ENCODE peak calls at places on chromosomes 11 and 22, in six cellular contexts. R is GM12891, G is GM12878, T is K562, U is HepG2, P is H1. Q is an unnamed sample.

GRCh38 chr22:50104149-50104548 is 14.3 kb downstream of the MOV10L1 start:
- DNase-seq in G (no peak), P (no peak), R (no peak), U (no peak), T (peak; percentile 59), Q (no peak)

GRCh38 chr11:74819400-74819799 is 70.8 kb downstream of the RNF169 start:
- DNase-seq in R (no peak), T (no peak), P (no peak), G (no peak), U (peak; percentile 56), Q (no peak)

GRCh38 chr11:121524233-121524631 is 71.5 kb upstream of the SORL1-AS1 start:
- DNase-seq in P (no peak), R (no peak), T (no peak), G (no peak), U (no peak), Q (no peak)

GRCh38 chr11:120293038-120293800 is 31.9 kb upstream of the TLCD5 start:
- DNase-seq in R (no peak), G (no peak), U (no peak), T (no peak), P (no peak), Q (no peak)

GRCh38 chr22:43956805-43957463 is 1.7 kb downstream of the SAMM50 start:
- DNase-seq in R (no peak), G (no peak), T (no peak), U (peak; percentile 33), P (no peak), Q (no peak)

GRCh38 chr11:43943357-43943930 is 1.0 kb downstream of the C11orf96 start:
- DNase-seq in T (peak; percentile 20), G (no peak), P (no peak), R (no peak), U (no peak), Q (no peak)

GRCh38 chr11:69965821-69966582 is 112.1 kb upstream of the ANO1 start:
- DNase-seq in T (no peak), U (no peak), P (no peak), G (no peak), R (no peak), Q (no peak)

GRCh38 chr22:29128891-29129643 is 56.2 kb downstream of the KREMEN1 start:
- DNase-seq in R (no peak), T (peak; percentile 25), U (no peak), G (no peak), P (no peak), Q (no peak)

GRCh38 chr11:86745571-86745970 is 54.8 kb upstream of the PRSS23 start:
- DNase-seq in U (no peak), R (no peak), G (no peak), T (no peak), P (no peak), Q (no peak)

GRCh38 chr11:18749681-18750319 is 23.8 kb upstream of the IGSF22 start:
- DNase-seq in T (no peak), G (no peak), P (no peak), U (peak; percentile 25), R (no peak), Q (no peak)

GRCh38 chr11:47394322-47395224 is 13.8 kb upstream of the SLC39A13 start:
- DNase-seq in T (peak; percentile 67), G (no peak), P (no peak), U (peak; percentile 38), R (peak; percentile 91), Q (peak; percentile 89)

GRCh38 chr11:64743591-64744543 is at the start of gene RASGRP2:
- DNase-seq in U (peak; percentile 28), R (peak; percentile 73), T (peak; percentile 87), P (no peak), G (no peak), Q (no peak)

GRCh38 chr22:27377501-27377900 is 424.1 kb downstream of the MN1 start:
- DNase-seq in P (no peak), U (no peak), R (no peak), G (no peak), T (no peak), Q (no peak)

GRCh38 chr11:71929491-71929890 is 645 bp downstream of the RNF121 start:
- DNase-seq in R (no peak), G (no peak), P (no peak), T (no peak), U (no peak), Q (no peak)

GRCh38 chr11:71927813-71928738 is at the start of gene XNDC1N:
- DNase-seq in P (no peak), G (no peak), U (peak; percentile 89), T (peak; percentile 90), R (peak; percentile 50), Q (peak; percentile 56)

GRCh38 chr11:71931245-71931602 is 2.4 kb downstream of the RNF121 start:
- DNase-seq in G (peak; percentile 51), U (no peak), T (no peak), R (no peak), P (no peak), Q (no peak)

GRCh38 chr11:71930556-71931244 is 1.9 kb downstream of the RNF121 start:
- DNase-seq in U (no peak), P (no peak), G (no peak), T (no peak), R (no peak), Q (no peak)

DNA sequence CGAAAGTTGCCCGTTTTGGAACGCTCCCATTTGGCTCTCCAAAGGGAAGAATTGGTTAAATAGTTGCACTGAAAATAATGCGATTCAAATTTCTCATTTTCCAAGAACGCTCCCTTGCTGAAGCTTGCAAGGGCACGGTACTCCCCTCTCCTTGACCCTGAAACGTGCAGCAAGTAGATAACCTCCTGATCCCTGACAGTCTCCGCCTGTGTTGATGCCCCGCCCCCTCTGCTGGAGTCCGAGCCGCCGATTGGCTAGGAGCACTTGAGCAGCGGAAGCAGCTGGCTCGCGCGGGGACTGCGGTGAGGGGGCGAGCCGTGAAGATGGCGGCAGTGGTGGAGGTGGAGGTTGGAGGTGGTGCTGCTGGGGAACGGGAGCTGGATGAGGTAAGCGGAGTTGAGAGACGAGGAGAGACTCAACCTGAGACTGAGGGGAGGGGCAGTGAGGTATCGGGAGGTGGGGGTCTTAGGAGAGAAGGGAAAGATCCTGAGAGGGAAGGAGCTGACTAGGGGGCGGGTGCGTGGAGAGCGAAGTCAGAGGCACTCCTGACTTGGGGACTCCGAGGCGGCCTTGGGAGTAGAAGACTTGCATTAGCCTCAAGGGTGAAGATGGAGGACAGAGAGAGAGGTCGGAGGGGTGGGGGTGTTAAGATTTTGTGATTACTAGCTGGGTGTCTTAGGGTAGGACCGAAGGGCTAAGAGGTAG is at the start of gene RNF121:
- DNase-seq in G (peak; percentile 92), P (peak; percentile 79), R (peak; percentile 73), U (peak; percentile 92), T (peak; percentile 98), Q (peak; percentile 77)
- TF ChIP-seq POLR2A in G (peak; percentile 96), P (peak; percentile 59), R (peak; percentile 88), U (peak; percentile 89), T (peak; percentile 91), Q (peak; percentile 95)

GRCh38 chr11:62338218-62338617 is 970 bp downstream of the ASRGL1 start:
- DNase-seq in P (no peak), G (no peak), T (no peak), R (no peak), U (no peak), Q (no peak)

GRCh38 chr11:62336949-62337681 is at the start of gene ASRGL1:
- DNase-seq in R (peak; percentile 72), T (peak; percentile 90), G (peak; percentile 21), U (peak; percentile 43), P (peak; percentile 54), Q (peak; percentile 56)

GRCh38 chr11:62337682-62338181 is 484 bp downstream of the ASRGL1 start:
- DNase-seq in U (no peak), P (no peak), T (peak; percentile 41), R (no peak), G (no peak), Q (no peak)

GRCh38 chr11:62333768-62334167 is 3.5 kb upstream of the ASRGL1 start:
- DNase-seq in T (no peak), G (no peak), R (no peak), U (no peak), P (no peak), Q (no peak)
- TF ChIP-seq TAF1 in T (no peak), G (no peak), R (no peak), U (no peak), P (no peak), Q (no peak)

GRCh38 chr22:41801147-41801819 is 804 bp downstream of the CCDC134 start:
- DNase-seq in U (no peak), P (no peak), T (no peak), R (no peak), G (no peak), Q (no peak)

GRCh38 chr22:41798736-41799135 is 1.7 kb upstream of the CCDC134 start:
- DNase-seq in P (no peak), T (no peak), R (no peak), U (no peak), G (no peak), Q (no peak)

GRCh38 chr22:41801886-41802285 is 1.4 kb downstream of the CCDC134 start:
- DNase-seq in R (no peak), P (no peak), T (no peak), G (no peak), U (no peak), Q (no peak)

GRCh38 chr22:41799486-41800347 is 762 bp upstream of the CCDC134 start:
- DNase-seq in G (no peak), T (peak; percentile 44), R (peak; percentile 53), U (no peak), P (no peak), Q (peak; percentile 56)

GRCh38 chr22:41800348-41801146 is at the start of gene CCDC134:
- DNase-seq in P (peak; percentile 50), G (peak; percentile 70), R (peak; percentile 95), U (peak; percentile 74), T (peak; percentile 87), Q (peak; percentile 95)
- TF ChIP-seq POLR2A in P (peak; percentile 94), G (peak; percentile 95), R (peak; percentile 92), U (peak; percentile 96), T (peak; percentile 86), Q (peak; percentile 96)

GRCh38 chr11:97502201-97502600 is 1112.4 kb downstream of the JRKL start:
- DNase-seq in P (no peak), T (no peak), R (no peak), U (no peak), G (no peak), Q (no peak)
- TF ChIP-seq TAF1 in P (no peak), T (no peak), R (no peak), U (no peak), G (no peak), Q (no peak)

DNA sequence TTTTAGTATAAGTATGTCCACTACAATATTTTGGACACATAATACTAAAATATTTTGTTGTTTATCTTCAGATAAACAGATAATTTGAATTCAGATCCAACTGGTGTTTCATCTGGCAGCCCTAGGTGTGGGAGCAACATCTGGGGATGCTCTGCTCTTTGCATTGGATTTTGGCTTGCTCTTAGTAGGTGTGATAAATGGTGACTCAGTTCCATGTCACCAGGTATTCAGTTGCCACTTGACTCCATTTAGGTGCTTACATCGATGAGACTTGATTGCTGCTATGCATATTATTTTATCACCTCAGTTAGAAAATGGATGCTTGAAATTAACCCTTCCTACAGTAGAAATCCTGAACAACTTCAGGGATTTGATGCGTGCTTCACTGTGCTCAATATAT is 13.3 kb upstream of the AMOTL1 start:
- DNase-seq in T (no peak), U (no peak), R (no peak), P (no peak), G (no peak), Q (no peak)
- TF ChIP-seq POLR2A in T (no peak), U (no peak), R (no peak), P (no peak), G (no peak), Q (no peak)

GRCh38 chr22:38549106-38549884 is 20.7 kb downstream of the DMC1 start:
- DNase-seq in P (no peak), G (no peak), U (no peak), T (no peak), R (no peak), Q (no peak)
- TF ChIP-seq TAF1 in P (no peak), G (no peak), U (no peak), T (no peak), R (no peak), Q (no peak)